ENCODE peak calls at places on chromosome 6, in nine cellular contexts. G, J, F, U, T, N, E, P and S are unnamed samples.
A peak's percentile ranks its signal among the peaks of the same experiment; 100 is the strongest.

GRCh38 chr6:141562181-141562800 is 570.4 kb upstream of the GJE1 start:
- DNase-seq in G (no peak), J (peak; percentile 23), F (no peak), U (peak; percentile 55), T (peak; percentile 20), N (peak; percentile 70), E (peak; percentile 29), P (peak; percentile 76), S (peak; percentile 55)

GRCh38 chr6:133355922-133356321 is 114.8 kb downstream of the EYA4 start:
- DNase-seq in G (no peak), J (no peak), F (no peak), U (no peak), T (no peak), N (no peak), E (no peak), P (no peak), S (no peak)

GRCh38 chr6:63269470-63269869 is 50.3 kb downstream of the LGSN start:
- DNase-seq in G (no peak), J (no peak), F (no peak), U (no peak), T (no peak), N (no peak), E (no peak), P (no peak), S (no peak)

GRCh38 chr6:104788400-104788799 is 71.3 kb downstream of the HACE1 start:
- DNase-seq in G (no peak), J (no peak), F (no peak), U (no peak), T (no peak), N (no peak), E (no peak), P (no peak), S (no peak)

GRCh38 chr6:26045046-26045938 is 41.9 kb upstream of the HFE start:
- DNase-seq in G (peak; percentile 97), J (peak; percentile 94), F (peak; percentile 83), U (peak; percentile 65), T (peak; percentile 93), N (no peak), E (peak; percentile 57), P (peak; percentile 85), S (no peak)

GRCh38 chr6:30724906-30725667 is 4.9 kb downstream of the TUBB start:
- DNase-seq in G (no peak), J (no peak), F (no peak), U (no peak), T (no peak), N (no peak), E (no peak), P (peak; percentile 2), S (no peak)

GRCh38 chr6:70310063-70310694 is 7.3 kb upstream of the COL9A1 start:
- DNase-seq in G (peak; percentile 38), J (no peak), F (no peak), U (no peak), T (peak; percentile 24), N (peak; percentile 59), E (no peak), P (no peak), S (no peak)

GRCh38 chr6:3119040-3119723 is 671 bp downstream of the BPHL start:
- DNase-seq in G (no peak), J (no peak), F (no peak), U (no peak), T (peak; percentile 37), N (no peak), E (no peak), P (no peak), S (no peak)

GRCh38 chr6:92473056-92473455 is 946.3 kb downstream of the EPHA7 start:
- DNase-seq in G (no peak), J (no peak), F (no peak), U (no peak), T (no peak), N (no peak), E (no peak), P (no peak), S (no peak)

GRCh38 chr6:6875818-6876470 is 231.8 kb upstream of the RREB1 start:
- DNase-seq in G (no peak), J (no peak), F (no peak), U (no peak), T (no peak), N (no peak), E (no peak), P (no peak), S (no peak)

GRCh38 chr6:105991561-105992314 is 94.4 kb upstream of the PRDM1 start:
- DNase-seq in G (peak; percentile 31), J (no peak), F (no peak), U (peak; percentile 67), T (peak; percentile 60), N (peak; percentile 56), E (no peak), P (peak; percentile 73), S (no peak)

GRCh38 chr6:22218410-22218809 is 78.4 kb downstream of the PRL start:
- DNase-seq in G (no peak), J (no peak), F (no peak), U (no peak), T (no peak), N (no peak), E (no peak), P (no peak), S (no peak)

GRCh38 chr6:36975231-36976004 is 10.6 kb downstream of the MTCH1 start:
- DNase-seq in G (no peak), J (no peak), F (peak; percentile 46), U (no peak), T (no peak), N (no peak), E (no peak), P (no peak), S (no peak)

GRCh38 chr6:113450061-113450465 is 407.1 kb upstream of the MARCKS start:
- DNase-seq in G (no peak), J (no peak), F (no peak), U (no peak), T (no peak), N (no peak), E (no peak), P (no peak), S (no peak)

GRCh38 chr6:74603676-74604075 is 602.2 kb downstream of the COL12A1 start:
- DNase-seq in G (no peak), J (no peak), F (no peak), U (no peak), T (no peak), N (no peak), E (no peak), P (no peak), S (no peak)

GRCh38 chr6:70270287-70271005 is 32.4 kb downstream of the COL9A1 start:
- DNase-seq in G (no peak), J (no peak), F (no peak), U (no peak), T (no peak), N (no peak), E (no peak), P (no peak), S (no peak)

GRCh38 chr6:83854766-83855165 is 1.6 kb downstream of the RIPPLY2 start:
- DNase-seq in G (no peak), J (no peak), F (no peak), U (no peak), T (no peak), N (no peak), E (no peak), P (no peak), S (no peak)

DNA sequence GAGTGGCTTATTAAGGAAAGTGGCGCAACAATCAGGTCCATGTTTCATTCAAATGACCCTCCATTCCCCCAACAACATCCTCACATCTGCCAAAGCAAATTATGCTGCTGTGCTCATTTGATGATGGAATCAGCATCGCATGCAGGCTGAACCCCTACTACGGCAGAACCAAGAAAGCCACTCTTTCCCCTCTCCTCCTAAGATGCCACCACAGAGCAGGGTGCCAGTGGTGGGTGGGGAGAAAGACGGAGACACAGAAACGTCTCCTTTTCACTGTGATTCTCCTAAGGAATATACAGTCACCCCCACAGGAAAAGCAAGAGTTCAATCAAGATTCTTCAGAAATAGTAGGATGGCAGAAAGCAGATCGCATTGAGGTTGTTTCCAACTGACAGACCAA is 17.1 kb downstream of the HEBP2 start:
- DNase-seq in G (no peak), J (no peak), F (no peak), U (no peak), T (no peak), N (no peak), E (no peak), P (no peak), S (no peak)
- H3K36me3 ChIP-seq in G (no peaks in the 10 kb centered on the region), J (peaks cover 54% of the 10 kb centered on the region), F (no peaks in the 10 kb centered on the region), U (no peaks in the 10 kb centered on the region), T (no peaks in the 10 kb centered on the region), N (no peaks in the 10 kb centered on the region), E (peaks cover 45% of the 10 kb centered on the region), P (peaks cover 4% of the 10 kb centered on the region), S (peaks cover 26% of the 10 kb centered on the region)

GRCh38 chr6:42212442-42212841 is 5.2 kb downstream of the MRPS10 start:
- DNase-seq in G (no peak), J (no peak), F (no peak), U (no peak), T (no peak), N (no peak), E (no peak), P (no peak), S (no peak)

GRCh38 chr6:42204768-42205282 is 10.1 kb upstream of the GUCA1B start:
- DNase-seq in G (no peak), J (no peak), F (no peak), U (no peak), T (no peak), N (no peak), E (no peak), P (no peak), S (no peak)

GRCh38 chr6:42211726-42212125 is 5.9 kb downstream of the MRPS10 start:
- DNase-seq in G (no peak), J (no peak), F (no peak), U (no peak), T (no peak), N (no peak), E (no peak), P (no peak), S (no peak)

DNA sequence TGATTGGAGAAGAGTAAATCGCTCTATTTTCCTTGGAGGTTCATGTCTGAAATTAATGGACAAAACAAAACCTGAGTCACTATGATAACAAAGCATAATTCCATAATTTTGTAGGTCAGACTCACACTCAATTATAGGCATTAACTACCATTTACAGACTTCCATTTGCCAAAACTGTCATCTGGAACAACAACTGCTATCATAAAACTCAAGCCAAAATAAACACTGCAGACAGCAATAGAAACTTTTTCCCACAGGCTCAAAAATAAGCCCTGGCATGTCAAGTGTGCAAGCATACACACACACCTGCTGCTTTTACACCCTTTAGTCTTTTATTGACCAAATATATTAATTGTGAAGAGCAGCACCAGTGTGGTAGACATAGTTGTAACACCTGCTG is 7.1 kb downstream of the MRPS10 start:
- DNase-seq in G (no peak), J (no peak), F (no peak), U (no peak), T (no peak), N (no peak), E (no peak), P (no peak), S (no peak)
- H3K36me3 ChIP-seq in G (peaks cover 82% of the 10 kb centered on the region), J (peaks cover 84% of the 10 kb centered on the region), F (peaks cover 15% of the 10 kb centered on the region), U (peaks cover 12% of the 10 kb centered on the region), T (peaks cover 21% of the 10 kb centered on the region), N (peaks cover 32% of the 10 kb centered on the region), E (peaks cover 83% of the 10 kb centered on the region), P (peaks cover 53% of the 10 kb centered on the region), S (peaks cover 13% of the 10 kb centered on the region)

GRCh38 chr6:165637591-165637990 is 25.4 kb downstream of the PDE10A start:
- DNase-seq in G (no peak), J (no peak), F (no peak), U (no peak), T (no peak), N (no peak), E (no peak), P (no peak), S (no peak)
- H3K36me3 ChIP-seq in G (no peaks in the 10 kb centered on the region), J (no peaks in the 10 kb centered on the region), F (no peaks in the 10 kb centered on the region), U (no peaks in the 10 kb centered on the region), T (no peaks in the 10 kb centered on the region), N (no peaks in the 10 kb centered on the region), E (no peaks in the 10 kb centered on the region), P (no peaks in the 10 kb centered on the region), S (no peaks in the 10 kb centered on the region)

GRCh38 chr6:167948716-167949115 is 48.8 kb upstream of the KIF25 start:
- DNase-seq in G (no peak), J (no peak), F (no peak), U (no peak), T (no peak), N (no peak), E (no peak), P (no peak), S (no peak)
- H3K36me3 ChIP-seq in G (peaks cover 15% of the 10 kb centered on the region), J (peaks cover 100% of the 10 kb centered on the region), F (peaks cover 15% of the 10 kb centered on the region), U (peaks cover 43% of the 10 kb centered on the region), T (peaks cover 5% of the 10 kb centered on the region), N (peaks cover 65% of the 10 kb centered on the region), E (peaks cover 95% of the 10 kb centered on the region), P (peaks cover 56% of the 10 kb centered on the region), S (peaks cover 98% of the 10 kb centered on the region)